ENCODE peak calls at places on chromosomes 6 and 20, in five cellular contexts. I, G, N, L and E are unnamed samples.
A peak's percentile ranks its signal among the peaks of the same experiment; 100 is the strongest.

GRCh38 chr6:169895000-169895759 is 143.8 kb downstream of the ERMARD start:
- DNase-seq in N (no peak), L (no peak), I (no peak), G (no peak), E (no peak)

GRCh38 chr6:160950507-160950906 is 41.1 kb upstream of the MAP3K4 start:
- DNase-seq in L (peak; percentile 75), I (no peak), N (no peak), G (no peak), E (no peak)

GRCh38 chr6:63634630-63635029 is 972 bp upstream of the PHF3 start:
- DNase-seq in I (peak; percentile 38), N (no peak), G (no peak), L (peak; percentile 2), E (no peak)

GRCh38 chr6:125201961-125202729 is 48.6 kb downstream of the TPD52L1 start:
- DNase-seq in N (peak; percentile 86), L (peak; percentile 96), G (no peak), I (no peak), E (peak; percentile 57)

GRCh38 chr20:21182832-21183563 is 57.1 kb downstream of the KIZ start:
- DNase-seq in N (no peak), G (peak; percentile 65), L (peak; percentile 64), I (no peak), E (no peak)

GRCh38 chr6:158086054-158086705 is 81.9 kb downstream of the SERAC1 start:
- DNase-seq in I (no peak), N (no peak), G (no peak), L (peak; percentile 58), E (no peak)

GRCh38 chr6:125393449-125393858 is 91.7 kb upstream of the HDDC2 start:
- DNase-seq in I (no peak), G (no peak), N (no peak), L (no peak), E (no peak)

GRCh38 chr6:104705095-104705707 is 154.5 kb downstream of the HACE1 start:
- DNase-seq in G (peak; percentile 28), N (no peak), I (no peak), L (peak; percentile 71), E (no peak)

GRCh38 chr20:47648943-47649342 is 136.3 kb downstream of the SULF2 start:
- DNase-seq in I (peak; percentile 78), N (no peak), L (no peak), G (no peak), E (no peak)

GRCh38 chr6:13445005-13445743 is 42.2 kb downstream of the GFOD1 start:
- DNase-seq in I (no peak), G (peak; percentile 54), N (no peak), L (peak; percentile 27), E (no peak)

GRCh38 chr20:19602660-19603389 is 155.2 kb upstream of the RIN2 start:
- DNase-seq in I (no peak), N (no peak), G (no peak), L (no peak), E (no peak)

GRCh38 chr20:64101731-64102621 is 5.4 kb downstream of the NPBWR2 start:
- DNase-seq in N (peak; percentile 80), I (peak; percentile 87), G (no peak), L (no peak), E (no peak)

GRCh38 chr6:27892596-27893058 is 19.6 kb downstream of the OR2B2 start:
- DNase-seq in I (no peak), N (no peak), L (no peak), G (no peak), E (no peak)

GRCh38 chr20:49641683-49642649 is 71.7 kb downstream of the B4GALT5 start:
- DNase-seq in G (no peak), L (no peak), N (no peak), I (no peak), E (no peak)

GRCh38 chr6:29813809-29814208 is 13.8 kb upstream of the HLA-G start:
- DNase-seq in I (no peak), N (no peak), L (no peak), G (no peak), E (no peak)

GRCh38 chr20:24584538-24585356 is 115.3 kb downstream of the SYNDIG1 start:
- DNase-seq in I (no peak), L (no peak), G (no peak), N (no peak), E (no peak)

GRCh38 chr6:16294371-16294770 is 56.0 kb downstream of the GMPR start:
- DNase-seq in I (no peak), N (no peak), G (no peak), L (no peak), E (no peak)

GRCh38 chr6:108653864-108654402 is 93.2 kb downstream of the FOXO3 start:
- DNase-seq in L (no peak), G (peak; percentile 69), N (peak; percentile 82), I (no peak), E (peak; percentile 88)

GRCh38 chr6:143195349-143195845 is 134.7 kb downstream of the AIG1 start:
- DNase-seq in L (no peak), G (no peak), N (no peak), I (no peak), E (no peak)

GRCh38 chr20:33482581-33482980 is 7.3 kb upstream of the CBFA2T2 start:
- DNase-seq in N (peak; percentile 43), G (no peak), I (no peak), L (no peak), E (no peak)

GRCh38 chr20:17519606-17520285 is 11.4 kb downstream of the BFSP1 start:
- DNase-seq in N (no peak), I (no peak), L (no peak), G (no peak), E (no peak)

GRCh38 chr6:100134297-100134696 is 140.3 kb upstream of the MCHR2 start:
- DNase-seq in L (peak; percentile 0), N (no peak), I (no peak), G (no peak), E (no peak)

GRCh38 chr20:7346562-7346961 is 579.1 kb downstream of the BMP2 start:
- DNase-seq in L (no peak), N (no peak), G (no peak), I (no peak), E (no peak)

GRCh38 chr6:160973856-160974255 is 17.7 kb upstream of the MAP3K4 start:
- DNase-seq in N (no peak), G (peak; percentile 23), I (no peak), L (peak; percentile 19), E (no peak)

GRCh38 chr20:2981646-2982045 is 61.8 kb upstream of the GNRH2 start:
- DNase-seq in G (no peak), L (no peak), I (no peak), N (no peak), E (no peak)

GRCh38 chr20:46025376-46025783 is 3.6 kb upstream of the SLC12A5 start:
- DNase-seq in L (no peak), G (no peak), I (no peak), N (no peak), E (no peak)

GRCh38 chr6:34112102-34112501 is 33.8 kb downstream of the GRM4 start:
- DNase-seq in I (no peak), G (no peak), L (no peak), N (no peak), E (no peak)

GRCh38 chr20:21936720-21937380 is 231.4 kb downstream of the PAX1 start:
- DNase-seq in N (no peak), G (no peak), L (no peak), I (peak; percentile 28), E (no peak)

GRCh38 chr6:4961322-4962168 is 42.3 kb downstream of the RPP40 start:
- DNase-seq in G (no peak), I (no peak), N (no peak), L (no peak), E (no peak)

GRCh38 chr6:89140347-89141159 is 5.3 kb upstream of the PM20D2 start:
- DNase-seq in I (no peak), L (no peak), G (no peak), N (no peak), E (no peak)

DNA sequence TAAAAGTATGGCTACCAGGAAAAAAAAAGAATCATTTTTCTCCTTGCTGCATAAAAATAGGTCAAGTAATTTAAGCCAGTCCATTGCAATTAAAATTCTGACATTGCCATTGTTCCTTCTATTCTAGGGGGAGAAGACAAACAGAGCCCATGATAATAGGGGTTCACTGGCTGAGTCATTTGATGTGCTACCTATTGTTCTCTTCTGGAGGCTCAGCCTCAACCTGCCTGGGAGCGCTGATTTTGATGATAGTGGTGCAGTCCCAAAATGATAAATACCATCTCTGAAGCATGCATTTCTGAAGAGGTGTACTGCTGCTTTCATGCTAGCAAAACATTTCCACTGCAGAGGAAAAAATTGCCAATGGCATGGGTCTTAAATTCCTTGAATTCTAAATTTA is 5.8 kb downstream of the CITED2 start:
- DNase-seq in L (no peak), N (no peak), G (no peak), I (peak; percentile 63), E (no peak)
- H3K27ac ChIP-seq in L (no peak overlapping the region), N (no peak overlapping the region), G (no peak overlapping the region), I (peak overlapping the region; percentile 95), E (peak overlapping the region; percentile 29)

DNA sequence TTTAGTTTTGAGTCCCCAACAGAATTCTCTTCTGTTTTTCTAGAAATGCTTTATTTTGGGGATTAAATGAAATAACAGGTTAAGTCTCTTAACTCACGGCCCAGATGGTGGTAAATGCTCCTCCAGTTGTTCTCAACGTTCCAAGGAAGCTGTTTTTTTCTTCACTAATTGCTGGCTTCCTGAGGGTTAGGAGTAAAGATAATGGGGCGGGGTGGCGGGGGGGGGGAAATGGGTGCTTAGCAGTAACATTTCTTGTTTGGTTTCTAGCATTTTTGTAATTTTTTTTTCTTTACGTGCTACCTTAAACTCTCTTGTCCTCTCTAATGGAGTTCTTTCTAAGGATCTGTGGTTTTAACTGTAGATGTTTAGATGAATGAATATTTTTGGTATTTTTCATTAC is 2.2 kb downstream of the SRSF3 start:
- DNase-seq in G (no peak), I (no peak), L (no peak), N (no peak), E (no peak)
- H3K27ac ChIP-seq in G (peak overlapping the region; percentile 95), I (peak overlapping the region; percentile 94), L (peak overlapping the region; percentile 94), N (no peak overlapping the region), E (peak overlapping the region; percentile 96)

GRCh38 chr20:50691585-50692552 is 527 bp upstream of the RIPOR3 start:
- DNase-seq in I (peak; percentile 67), G (peak; percentile 58), L (peak; percentile 37), N (no peak), E (no peak)

GRCh38 chr20:50690979-50691584 is at the start of gene RIPOR3:
- DNase-seq in N (no peak), I (peak; percentile 64), G (peak; percentile 50), L (no peak), E (peak; percentile 27)

GRCh38 chr20:50690562-50690978 is 772 bp downstream of the RIPOR3 start:
- DNase-seq in L (no peak), I (peak; percentile 62), G (no peak), N (no peak), E (no peak)

GRCh38 chr20:50688256-50688655 is 3.1 kb downstream of the RIPOR3 start:
- DNase-seq in G (no peak), L (no peak), N (no peak), I (no peak), E (no peak)

GRCh38 chr20:50689864-50690263 is 1.5 kb downstream of the RIPOR3 start:
- DNase-seq in L (no peak), N (no peak), G (no peak), I (no peak), E (no peak)
- H3K27ac ChIP-seq in L (no peak overlapping the region), N (no peak overlapping the region), G (peak overlapping the region; percentile 89), I (no peak overlapping the region), E (no peak overlapping the region)

DNA sequence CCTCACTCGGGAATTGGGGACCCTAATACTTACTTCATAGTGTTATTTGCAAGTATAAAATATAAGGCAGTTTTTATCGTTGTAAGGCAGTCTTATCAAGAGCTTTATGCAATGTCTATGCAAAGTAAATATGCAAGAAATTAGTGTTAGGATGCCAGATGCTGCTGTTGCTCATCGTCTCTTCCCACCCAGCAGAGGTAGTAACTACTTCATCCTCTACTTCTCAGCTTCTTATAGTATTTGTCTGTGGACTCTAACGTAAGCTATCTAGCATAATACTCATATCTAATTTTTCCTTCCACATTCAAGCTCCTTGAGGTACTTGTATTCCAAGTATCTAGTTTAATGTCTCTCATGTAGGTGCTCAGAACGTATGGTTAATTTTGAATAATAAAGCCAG is 11.6 kb downstream of the PLCG1 start:
- DNase-seq in G (no peak), L (no peak), I (no peak), N (no peak), E (no peak)
- H3K27ac ChIP-seq in G (no peak overlapping the region), L (no peak overlapping the region), I (no peak overlapping the region), N (no peak overlapping the region), E (no peak overlapping the region)